ENCODE peak calls at places on chromosomes 12 and 14, in four cellular contexts. One of them, this sample, is unnamed.

GRCh38 chr12:33370318-33370717 is 69.3 kb downstream of the SYT10 start:
- DNase-seq in HCEC 1CT: no peak
- DNase-seq in activated T-cell treated with anti-CD3 and anti-CD28 coated beads for 1 hour: no peak
- DNase-seq in hepatic stellate cell: no peak
- DNase-seq in this sample: no peak

GRCh38 chr12:113443030-113443539 is 20.9 kb downstream of the SDSL start:
- DNase-seq in HCEC 1CT: no peak
- DNase-seq in activated T-cell treated with anti-CD3 and anti-CD28 coated beads for 1 hour: no peak
- DNase-seq in hepatic stellate cell: no peak
- DNase-seq in this sample: no peak

GRCh38 chr14:35998303-35998702 is 172.2 kb downstream of the BRMS1L start:
- DNase-seq in HCEC 1CT: no peak
- DNase-seq in activated T-cell treated with anti-CD3 and anti-CD28 coated beads for 1 hour: no peak
- DNase-seq in hepatic stellate cell: no peak
- DNase-seq in this sample: no peak

GRCh38 chr14:63193236-63193635 is 11.0 kb upstream of the RHOJ start:
- DNase-seq in HCEC 1CT: no peak
- DNase-seq in activated T-cell treated with anti-CD3 and anti-CD28 coated beads for 1 hour: no peak
- DNase-seq in hepatic stellate cell: no peak
- DNase-seq in this sample: no peak

GRCh38 chr14:80356413-80356812 is 145.1 kb upstream of the DIO2 start:
- DNase-seq in HCEC 1CT: peak
- DNase-seq in activated T-cell treated with anti-CD3 and anti-CD28 coated beads for 1 hour: no peak
- DNase-seq in hepatic stellate cell: peak
- DNase-seq in this sample: peak

GRCh38 chr12:60174914-60175313 is 579.1 kb downstream of the SLC16A7 start:
- DNase-seq in HCEC 1CT: no peak
- DNase-seq in activated T-cell treated with anti-CD3 and anti-CD28 coated beads for 1 hour: no peak
- DNase-seq in hepatic stellate cell: no peak
- DNase-seq in this sample: no peak

GRCh38 chr12:27822076-27822712 is 42.2 kb upstream of the MANSC4 start:
- DNase-seq in HCEC 1CT: peak
- DNase-seq in activated T-cell treated with anti-CD3 and anti-CD28 coated beads for 1 hour: peak
- DNase-seq in hepatic stellate cell: peak
- DNase-seq in this sample: peak

GRCh38 chr12:56146492-56147460 is 5.6 kb upstream of the MYL6B start:
- DNase-seq in HCEC 1CT: no peak
- DNase-seq in activated T-cell treated with anti-CD3 and anti-CD28 coated beads for 1 hour: no peak
- DNase-seq in hepatic stellate cell: no peak
- DNase-seq in this sample: peak

GRCh38 chr14:94388027-94388895 is at the start of gene SERPINA1:
- DNase-seq in HCEC 1CT: no peak
- DNase-seq in activated T-cell treated with anti-CD3 and anti-CD28 coated beads for 1 hour: no peak
- DNase-seq in hepatic stellate cell: no peak
- DNase-seq in this sample: no peak

GRCh38 chr12:79587368-79587767 is 103.4 kb downstream of the PAWR start:
- DNase-seq in HCEC 1CT: no peak
- DNase-seq in activated T-cell treated with anti-CD3 and anti-CD28 coated beads for 1 hour: no peak
- DNase-seq in hepatic stellate cell: no peak
- DNase-seq in this sample: no peak

GRCh38 chr12:45290218-45290609 is 74.3 kb downstream of the ANO6 start:
- DNase-seq in HCEC 1CT: peak
- DNase-seq in activated T-cell treated with anti-CD3 and anti-CD28 coated beads for 1 hour: no peak
- DNase-seq in hepatic stellate cell: no peak
- DNase-seq in this sample: no peak

GRCh38 chr14:67569011-67569650 is 30.9 kb downstream of the PIGH start:
- DNase-seq in HCEC 1CT: no peak
- DNase-seq in activated T-cell treated with anti-CD3 and anti-CD28 coated beads for 1 hour: no peak
- DNase-seq in hepatic stellate cell: no peak
- DNase-seq in this sample: no peak

GRCh38 chr14:71726639-71727085 is 205.6 kb upstream of the RGS6 start:
- DNase-seq in HCEC 1CT: no peak
- DNase-seq in activated T-cell treated with anti-CD3 and anti-CD28 coated beads for 1 hour: no peak
- DNase-seq in hepatic stellate cell: no peak
- DNase-seq in this sample: no peak

GRCh38 chr12:76623929-76624328 is 64.4 kb upstream of the OSBPL8 start:
- DNase-seq in HCEC 1CT: peak
- DNase-seq in activated T-cell treated with anti-CD3 and anti-CD28 coated beads for 1 hour: no peak
- DNase-seq in hepatic stellate cell: no peak
- DNase-seq in this sample: peak

GRCh38 chr12:58564721-58565120 is 355.6 kb downstream of the LRIG3 start:
- DNase-seq in HCEC 1CT: peak
- DNase-seq in activated T-cell treated with anti-CD3 and anti-CD28 coated beads for 1 hour: no peak
- DNase-seq in hepatic stellate cell: peak
- DNase-seq in this sample: no peak